ENCODE peak calls at places on chromosome 15, in five cellular contexts. W is upper lobe of right lung, X is uterus, B is fibroblast of the aortic adventitia, O is lower leg skin. N is an unnamed sample.

GRCh38 chr15:57554063-57554820 is 37.5 kb upstream of the MYZAP start:
- DNase-seq in W (no peak), X (no peak), B (peak), O (no peak), N (no peak)

GRCh38 chr15:73386886-73387506 is 18.2 kb upstream of the HCN4 start:
- DNase-seq in W (peak), X (no peak), B (no peak), O (no peak), N (no peak)

GRCh38 chr15:71532994-71533393 is 277.4 kb upstream of the NR2E3 start:
- DNase-seq in W (no peak), X (no peak), B (peak), O (no peak), N (no peak)

GRCh38 chr15:39472661-39473657 is 107.9 kb upstream of the THBS1 start:
- DNase-seq in W (peak), X (peak), B (peak), O (peak), N (peak)

GRCh38 chr15:74200871-74201419 is 1.6 kb downstream of the STRA6 start:
- DNase-seq in W (no peak), X (peak), B (peak), O (no peak), N (no peak)

GRCh38 chr15:96322401-96323249 is 7.9 kb upstream of the NR2F2 start:
- DNase-seq in W (no peak), X (peak), B (no peak), O (no peak), N (peak)

GRCh38 chr15:50764331-50765201 is 940 bp downstream of the SPPL2A start:
- DNase-seq in W (no peak), X (no peak), B (peak), O (no peak), N (no peak)

GRCh38 chr15:68354923-68355322 is 77.0 kb downstream of the ITGA11 start:
- DNase-seq in W (no peak), X (peak), B (peak), O (no peak), N (no peak)

GRCh38 chr15:73717206-73717605 is 33.0 kb downstream of the CD276 start:
- DNase-seq in W (no peak), X (no peak), B (peak), O (no peak), N (no peak)

GRCh38 chr15:70817266-70817665 is 36.7 kb downstream of the LARP6 start:
- DNase-seq in W (no peak), X (no peak), B (no peak), O (no peak), N (no peak)

GRCh38 chr15:82810061-82810862 is 834 bp downstream of the WHAMM start:
- DNase-seq in W (peak), X (peak), B (peak), O (no peak), N (peak)

GRCh38 chr15:53670701-53671100 is 88.8 kb downstream of the WDR72 start:
- DNase-seq in W (no peak), X (no peak), B (no peak), O (no peak), N (no peak)

GRCh38 chr15:67253103-67253502 is 1.4 kb downstream of the AAGAB start:
- DNase-seq in W (no peak), X (no peak), B (no peak), O (no peak), N (no peak)

GRCh38 chr15:60916674-60917468 is 312.2 kb downstream of the RORA start:
- DNase-seq in W (peak), X (peak), B (peak), O (peak), N (peak)

GRCh38 chr15:86919581-86919980 is 839.9 kb downstream of the AGBL1 start:
- DNase-seq in W (no peak), X (no peak), B (no peak), O (no peak), N (no peak)

GRCh38 chr15:43881944-43882343 is 55.1 kb downstream of the WDR76 start:
- DNase-seq in W (no peak), X (no peak), B (no peak), O (no peak), N (no peak)

GRCh38 chr15:60423540-60423939 is 25.8 kb upstream of the ANXA2 start:
- DNase-seq in W (no peak), X (no peak), B (peak), O (no peak), N (no peak)

GRCh38 chr15:68298336-68298735 is 20.8 kb downstream of the FEM1B start:
- DNase-seq in W (no peak), X (no peak), B (no peak), O (peak), N (no peak)

GRCh38 chr15:33320017-33320416 is 9.2 kb downstream of the RYR3 start:
- DNase-seq in W (no peak), X (no peak), B (no peak), O (no peak), N (no peak)

GRCh38 chr15:77753238-77753873 is 120.6 kb upstream of the LINGO1 start:
- DNase-seq in W (no peak), X (no peak), B (peak), O (no peak), N (no peak)

GRCh38 chr15:63498815-63499549 is 5.4 kb upstream of the USP3 start:
- DNase-seq in W (no peak), X (no peak), B (no peak), O (no peak), N (no peak)

GRCh38 chr15:65085990-65086679 is 9.6 kb downstream of the KBTBD13 start:
- DNase-seq in W (no peak), X (no peak), B (no peak), O (no peak), N (no peak)
- TF ChIP-seq CTCF in W (peak), X (no peak), B (peak), O (no peak), N (peak)

GRCh38 chr15:30783019-30783418 is 120.7 kb upstream of the FAN1 start:
- DNase-seq in W (no peak), X (no peak), B (no peak), O (no peak), N (no peak)
- TF ChIP-seq CTCF in W (no peak), X (no peak), B (no peak), O (no peak), N (no peak)

DNA sequence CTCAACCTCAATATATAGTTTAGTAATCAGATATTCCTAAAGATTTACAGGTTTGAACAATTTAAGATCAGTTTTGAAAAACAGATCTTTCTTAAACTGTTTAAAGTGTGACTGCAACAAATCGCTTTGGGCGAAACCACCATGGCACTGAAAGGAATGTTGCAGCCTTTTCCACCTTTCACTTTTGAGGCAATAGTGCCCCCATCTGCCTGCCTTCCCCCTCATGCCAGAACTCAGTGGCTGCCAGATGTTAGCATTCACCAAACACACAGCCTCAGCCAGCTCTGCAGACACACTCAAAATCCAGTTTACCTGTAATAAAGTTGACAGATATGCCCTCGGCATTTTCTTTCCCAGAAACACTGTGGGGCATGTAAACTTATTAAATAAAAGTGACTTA is 3.3 kb downstream of the LYSMD4 start:
- DNase-seq in W (no peak), X (peak), B (peak), O (no peak), N (no peak)
- TF ChIP-seq CTCF in W (peak), X (peak), B (peak), O (no peak), N (peak)

DNA sequence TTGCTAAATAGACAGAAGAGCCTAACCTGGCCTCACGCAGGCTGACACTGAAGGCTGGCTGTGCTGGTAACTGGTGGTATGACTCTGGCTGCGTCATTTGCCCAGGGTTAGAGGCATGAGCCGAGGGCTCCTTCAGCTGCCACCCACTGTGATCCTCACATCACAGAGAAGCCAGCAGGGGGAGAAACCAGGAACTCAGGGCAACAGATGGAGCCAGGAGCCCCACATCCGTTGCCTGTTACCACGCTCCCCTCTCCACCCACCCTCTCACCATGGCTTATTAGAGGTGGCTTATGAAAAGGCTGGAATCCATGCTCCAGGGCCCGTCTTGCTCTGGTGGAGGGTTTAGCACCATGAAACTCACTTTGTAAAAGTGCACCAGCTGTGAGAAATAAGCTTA is 60.7 kb downstream of the ASB7 start:
- DNase-seq in W (no peak), X (peak), B (no peak), O (no peak), N (no peak)
- TF ChIP-seq CTCF in W (no peak), X (no peak), B (peak), O (no peak), N (no peak)